ENCODE peak calls at places on chromosome 18, in ten cellular contexts. One of them, this sample, is unnamed. For H3K36me3, the result is how much of the 10 kb centered on the place peaks cover.

GRCh38 chr18:64974378-64975125 is 776.3 kb upstream of the CDH7 start:
- DNase-seq in stomach: no peak
- DNase-seq in SK-N-SH: no peak
- DNase-seq in H1: no peak
- DNase-seq in K562: no peak
- DNase-seq in sigmoid colon: no peak
- DNase-seq in suprapubic skin: no peak
- DNase-seq in GM12878: no peak
- DNase-seq in transverse colon: no peak
- DNase-seq in HepG2: no peak
- DNase-seq in this sample: no peak

GRCh38 chr18:73199151-73199550 is 331.4 kb upstream of the NETO1 start:
- DNase-seq in stomach: no peak
- DNase-seq in SK-N-SH: no peak
- DNase-seq in H1: no peak
- DNase-seq in K562: no peak
- DNase-seq in sigmoid colon: no peak
- DNase-seq in suprapubic skin: no peak
- DNase-seq in GM12878: no peak
- DNase-seq in transverse colon: no peak
- DNase-seq in HepG2: no peak
- DNase-seq in this sample: no peak

GRCh38 chr18:58911241-58911640 is 46.6 kb downstream of the ZNF532 start:
- DNase-seq in stomach: no peak
- DNase-seq in SK-N-SH: no peak
- DNase-seq in H1: no peak
- DNase-seq in K562: no peak
- DNase-seq in sigmoid colon: no peak
- DNase-seq in suprapubic skin: no peak
- DNase-seq in GM12878: no peak
- DNase-seq in transverse colon: no peak
- DNase-seq in HepG2: no peak
- DNase-seq in this sample: no peak

GRCh38 chr18:31875301-31875700 is 67.6 kb downstream of the TRAPPC8 start:
- DNase-seq in stomach: no peak
- DNase-seq in SK-N-SH: no peak
- DNase-seq in H1: no peak
- DNase-seq in K562: no peak
- DNase-seq in sigmoid colon: no peak
- DNase-seq in suprapubic skin: no peak
- DNase-seq in GM12878: no peak
- DNase-seq in transverse colon: no peak
- DNase-seq in HepG2: no peak
- DNase-seq in this sample: no peak

GRCh38 chr18:31688601-31689000 is 4.2 kb upstream of the B4GALT6 start:
- DNase-seq in stomach: no peak
- DNase-seq in SK-N-SH: no peak
- DNase-seq in H1: no peak
- DNase-seq in K562: no peak
- DNase-seq in sigmoid colon: no peak
- DNase-seq in suprapubic skin: no peak
- DNase-seq in GM12878: no peak
- DNase-seq in transverse colon: no peak
- DNase-seq in HepG2: no peak
- DNase-seq in this sample: no peak

GRCh38 chr18:76672627-76673026 is 149.7 kb upstream of the ZNF236 start:
- DNase-seq in stomach: no peak
- DNase-seq in SK-N-SH: no peak
- DNase-seq in H1: no peak
- DNase-seq in K562: no peak
- DNase-seq in sigmoid colon: no peak
- DNase-seq in suprapubic skin: no peak
- DNase-seq in GM12878: no peak
- DNase-seq in transverse colon: no peak
- DNase-seq in HepG2: no peak
- DNase-seq in this sample: no peak

GRCh38 chr18:59715445-59715844 is 18.2 kb upstream of the CCBE1 start:
- DNase-seq in stomach: no peak
- DNase-seq in SK-N-SH: no peak
- DNase-seq in H1: no peak
- DNase-seq in K562: no peak
- DNase-seq in sigmoid colon: no peak
- DNase-seq in suprapubic skin: no peak
- DNase-seq in GM12878: no peak
- DNase-seq in transverse colon: no peak
- DNase-seq in HepG2: no peak
- DNase-seq in this sample: no peak

GRCh38 chr18:66949419-66949818 is 345.5 kb upstream of the CDH19 start:
- DNase-seq in stomach: no peak
- DNase-seq in SK-N-SH: no peak
- DNase-seq in H1: no peak
- DNase-seq in K562: no peak
- DNase-seq in sigmoid colon: no peak
- DNase-seq in suprapubic skin: no peak
- DNase-seq in GM12878: no peak
- DNase-seq in transverse colon: no peak
- DNase-seq in HepG2: no peak
- DNase-seq in this sample: peak

GRCh38 chr18:73520229-73520628 is 627.4 kb downstream of the FBXO15 start:
- DNase-seq in stomach: no peak
- DNase-seq in SK-N-SH: peak
- DNase-seq in H1: peak
- DNase-seq in K562: no peak
- DNase-seq in sigmoid colon: no peak
- DNase-seq in suprapubic skin: no peak
- DNase-seq in GM12878: no peak
- DNase-seq in transverse colon: no peak
- DNase-seq in HepG2: peak
- DNase-seq in this sample: no peak

GRCh38 chr18:29882620-29883019 is 1159.9 kb downstream of the DSC3 start:
- DNase-seq in stomach: no peak
- DNase-seq in SK-N-SH: no peak
- DNase-seq in H1: no peak
- DNase-seq in K562: no peak
- DNase-seq in sigmoid colon: no peak
- DNase-seq in suprapubic skin: no peak
- DNase-seq in GM12878: no peak
- DNase-seq in transverse colon: no peak
- DNase-seq in HepG2: no peak
- DNase-seq in this sample: no peak

GRCh38 chr18:58541137-58541788 is 87.6 kb downstream of the ALPK2 start:
- DNase-seq in stomach: no peak
- DNase-seq in SK-N-SH: no peak
- DNase-seq in H1: peak
- DNase-seq in K562: peak
- DNase-seq in sigmoid colon: no peak
- DNase-seq in suprapubic skin: no peak
- DNase-seq in GM12878: no peak
- DNase-seq in transverse colon: no peak
- DNase-seq in HepG2: no peak
- DNase-seq in this sample: no peak

GRCh38 chr18:78074400-78075020 is 824.9 kb downstream of the GALR1 start:
- DNase-seq in stomach: no peak
- DNase-seq in SK-N-SH: no peak
- DNase-seq in H1: no peak
- DNase-seq in K562: no peak
- DNase-seq in sigmoid colon: no peak
- DNase-seq in suprapubic skin: no peak
- DNase-seq in GM12878: no peak
- DNase-seq in transverse colon: no peak
- DNase-seq in HepG2: no peak
- DNase-seq in this sample: no peak

GRCh38 chr18:14943967-14944636 is 196.1 kb downstream of the ANKRD30B start:
- DNase-seq in stomach: no peak
- DNase-seq in SK-N-SH: no peak
- DNase-seq in H1: no peak
- DNase-seq in K562: no peak
- DNase-seq in sigmoid colon: no peak
- DNase-seq in suprapubic skin: no peak
- DNase-seq in GM12878: no peak
- DNase-seq in transverse colon: no peak
- DNase-seq in HepG2: no peak
- DNase-seq in this sample: no peak

GRCh38 chr18:46755315-46756171 is 1.3 kb downstream of the ST8SIA5 start:
- DNase-seq in stomach: no peak
- DNase-seq in SK-N-SH: peak
- DNase-seq in H1: no peak
- DNase-seq in K562: no peak
- DNase-seq in sigmoid colon: no peak
- DNase-seq in suprapubic skin: no peak
- DNase-seq in GM12878: no peak
- DNase-seq in transverse colon: no peak
- DNase-seq in HepG2: no peak
- DNase-seq in this sample: no peak

GRCh38 chr18:55251186-55251995 is 292.1 kb upstream of the CCDC68 start:
- DNase-seq in stomach: no peak
- DNase-seq in SK-N-SH: no peak
- DNase-seq in H1: no peak
- DNase-seq in K562: no peak
- DNase-seq in sigmoid colon: no peak
- DNase-seq in suprapubic skin: no peak
- DNase-seq in GM12878: no peak
- DNase-seq in transverse colon: no peak
- DNase-seq in HepG2: no peak
- DNase-seq in this sample: no peak

GRCh38 chr18:9943311-9943710 is 29.5 kb downstream of the VAPA start:
- DNase-seq in stomach: no peak
- DNase-seq in SK-N-SH: no peak
- DNase-seq in H1: no peak
- DNase-seq in K562: no peak
- DNase-seq in sigmoid colon: no peak
- DNase-seq in suprapubic skin: no peak
- DNase-seq in GM12878: no peak
- DNase-seq in transverse colon: no peak
- DNase-seq in HepG2: no peak
- DNase-seq in this sample: no peak
- H3K36me3 ChIP-seq in stomach: half or more
- H3K36me3 ChIP-seq in SK-N-SH: half or more
- H3K36me3 ChIP-seq in H1: half or more
- H3K36me3 ChIP-seq in K562: half or more
- H3K36me3 ChIP-seq in sigmoid colon: under half
- H3K36me3 ChIP-seq in suprapubic skin: half or more
- H3K36me3 ChIP-seq in GM12878: under half
- H3K36me3 ChIP-seq in transverse colon: under half
- H3K36me3 ChIP-seq in HepG2: half or more
- H3K36me3 ChIP-seq in this sample: under half

DNA sequence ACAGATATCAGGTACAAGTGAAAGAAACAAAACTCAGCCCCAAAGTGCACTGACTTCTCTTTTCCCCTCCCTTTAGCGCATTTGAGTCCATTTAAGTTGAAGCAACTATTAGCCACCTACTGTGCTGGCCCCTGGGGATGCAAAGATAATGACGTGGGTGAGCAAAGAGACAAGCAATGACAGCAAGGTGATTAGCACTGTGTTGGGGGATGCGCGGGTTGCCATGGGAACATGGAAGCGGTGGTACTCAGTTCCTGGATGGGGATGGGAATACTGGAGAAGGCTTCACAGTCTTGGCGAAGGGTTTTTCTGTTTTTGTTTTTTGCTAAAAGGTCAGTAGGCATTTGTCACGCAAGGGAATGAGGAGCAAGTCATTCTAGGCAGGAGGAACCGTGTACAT is 205.8 kb downstream of the LDLRAD4 start:
- DNase-seq in stomach: no peak
- DNase-seq in SK-N-SH: no peak
- DNase-seq in H1: no peak
- DNase-seq in K562: no peak
- DNase-seq in sigmoid colon: peak
- DNase-seq in suprapubic skin: peak
- DNase-seq in GM12878: no peak
- DNase-seq in transverse colon: no peak
- DNase-seq in HepG2: no peak
- DNase-seq in this sample: no peak
- TF ChIP-seq POLR2AphosphoS5 in stomach: no peak
- TF ChIP-seq POLR2AphosphoS5 in SK-N-SH: no peak
- TF ChIP-seq POLR2AphosphoS5 in H1: no peak
- TF ChIP-seq POLR2AphosphoS5 in K562: no peak
- TF ChIP-seq POLR2AphosphoS5 in sigmoid colon: no peak
- TF ChIP-seq POLR2AphosphoS5 in suprapubic skin: no peak
- TF ChIP-seq POLR2AphosphoS5 in GM12878: no peak
- TF ChIP-seq POLR2AphosphoS5 in transverse colon: no peak
- TF ChIP-seq POLR2AphosphoS5 in HepG2: no peak
- TF ChIP-seq POLR2AphosphoS5 in this sample: no peak

DNA sequence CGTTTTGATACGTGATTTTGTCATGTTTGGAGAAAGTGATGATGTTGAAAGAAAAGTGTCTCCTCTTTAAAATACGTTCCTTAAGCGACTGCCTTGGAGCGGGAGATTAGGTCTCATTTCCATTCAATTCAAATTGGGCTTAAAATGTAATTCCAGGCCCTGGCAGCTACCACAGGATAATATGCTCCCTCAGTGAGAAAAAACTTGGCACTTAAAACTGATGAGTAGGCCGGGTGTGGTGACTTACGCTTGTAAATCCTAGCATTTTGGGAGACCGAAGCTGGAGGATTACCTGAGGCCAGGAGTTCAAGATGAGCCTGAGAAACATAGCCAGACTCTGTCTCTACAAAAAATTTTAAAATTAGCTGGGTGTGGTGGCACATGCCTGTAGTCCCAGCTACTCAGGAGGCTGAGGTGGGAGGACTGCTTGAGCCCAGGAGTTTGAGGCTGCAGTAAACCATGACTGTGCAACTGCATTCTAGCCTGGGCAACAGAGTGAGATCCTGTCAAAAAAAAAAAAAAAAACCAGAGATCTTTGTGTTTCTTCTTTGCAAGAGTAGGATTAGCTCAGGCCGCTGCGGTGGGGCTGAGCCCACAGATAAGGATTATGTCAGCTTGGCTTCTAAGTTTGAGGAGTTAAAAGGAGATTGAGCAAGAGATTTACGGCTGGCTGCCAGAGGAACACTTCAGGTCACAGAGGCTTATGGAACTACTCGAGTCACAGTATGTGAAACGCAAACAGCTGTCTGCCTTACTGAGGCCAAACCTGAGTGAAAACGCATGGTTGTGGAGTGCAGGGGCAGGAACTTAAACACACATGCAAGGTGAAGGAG is 146.5 kb upstream of the L3MBTL4 start:
- DNase-seq in stomach: peak
- DNase-seq in SK-N-SH: no peak
- DNase-seq in H1: no peak
- DNase-seq in K562: no peak
- DNase-seq in sigmoid colon: peak
- DNase-seq in suprapubic skin: peak
- DNase-seq in GM12878: no peak
- DNase-seq in transverse colon: peak
- DNase-seq in HepG2: no peak
- DNase-seq in this sample: no peak
- TF ChIP-seq EP300 in stomach: no peak
- TF ChIP-seq EP300 in SK-N-SH: no peak
- TF ChIP-seq EP300 in H1: no peak
- TF ChIP-seq EP300 in K562: peak
- TF ChIP-seq EP300 in sigmoid colon: no peak
- TF ChIP-seq EP300 in suprapubic skin: no peak
- TF ChIP-seq EP300 in GM12878: no peak
- TF ChIP-seq EP300 in transverse colon: no peak
- TF ChIP-seq EP300 in HepG2: no peak
- TF ChIP-seq EP300 in this sample: peak

DNA sequence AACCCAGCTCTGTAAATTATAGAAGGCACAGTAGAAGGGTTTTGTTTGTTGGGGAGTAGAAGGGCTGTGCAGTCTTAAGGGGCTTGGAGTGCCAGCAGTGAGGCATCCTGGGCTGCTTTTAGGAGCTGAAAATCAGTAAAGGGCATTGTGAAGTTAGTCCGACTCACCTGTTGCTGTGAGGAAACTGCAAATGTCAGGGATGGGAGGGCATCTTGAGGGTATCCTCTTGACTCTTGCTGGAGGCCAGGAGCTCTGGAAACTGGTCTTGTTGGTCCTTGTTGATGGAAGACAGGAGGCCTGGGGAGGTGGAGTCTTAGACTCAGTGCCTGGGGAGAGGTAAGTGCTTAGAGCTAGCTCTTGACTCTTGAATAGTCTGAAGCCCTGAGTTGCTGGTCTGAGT is 14.1 kb downstream of the CEP192 start:
- DNase-seq in stomach: no peak
- DNase-seq in SK-N-SH: no peak
- DNase-seq in H1: no peak
- DNase-seq in K562: no peak
- DNase-seq in sigmoid colon: no peak
- DNase-seq in suprapubic skin: no peak
- DNase-seq in GM12878: no peak
- DNase-seq in transverse colon: no peak
- DNase-seq in HepG2: no peak
- DNase-seq in this sample: no peak
- H3K36me3 ChIP-seq in stomach: half or more
- H3K36me3 ChIP-seq in SK-N-SH: half or more
- H3K36me3 ChIP-seq in H1: under half
- H3K36me3 ChIP-seq in K562: half or more
- H3K36me3 ChIP-seq in sigmoid colon: under half
- H3K36me3 ChIP-seq in suprapubic skin: under half
- H3K36me3 ChIP-seq in GM12878: under half
- H3K36me3 ChIP-seq in transverse colon: under half
- H3K36me3 ChIP-seq in HepG2: half or more
- H3K36me3 ChIP-seq in this sample: under half

This sample was measured in upper lobe of left lung.